ENCODE peak calls at places on chromosome 18, in six cellular contexts. One of them, this sample, is unnamed.

GRCh38 chr18:24810561-24810960 is 350.1 kb downstream of the HRH4 start:
- DNase-seq in GM12878: no peak
- DNase-seq in HL-60: no peak
- DNase-seq in K562: no peak
- DNase-seq in SK-N-SH: no peak
- DNase-seq in H1: no peak
- DNase-seq in this sample: no peak

GRCh38 chr18:34767601-34768027 is 57.5 kb downstream of the DTNA start:
- DNase-seq in GM12878: no peak
- DNase-seq in HL-60: no peak
- DNase-seq in K562: no peak
- DNase-seq in SK-N-SH: no peak
- DNase-seq in H1: no peak
- DNase-seq in this sample: no peak

GRCh38 chr18:35076556-35076955 is 35.3 kb downstream of the MAPRE2 start:
- DNase-seq in GM12878: no peak
- DNase-seq in HL-60: no peak
- DNase-seq in K562: no peak
- DNase-seq in SK-N-SH: no peak
- DNase-seq in H1: no peak
- DNase-seq in this sample: no peak

GRCh38 chr18:70132999-70133398 is 72.5 kb downstream of the RTTN start:
- DNase-seq in GM12878: no peak
- DNase-seq in HL-60: no peak
- DNase-seq in K562: no peak
- DNase-seq in SK-N-SH: no peak
- DNase-seq in H1: no peak
- DNase-seq in this sample: peak

GRCh38 chr18:2002604-2003003 is 568.7 kb downstream of the METTL4 start:
- DNase-seq in GM12878: no peak
- DNase-seq in HL-60: peak
- DNase-seq in K562: peak
- DNase-seq in SK-N-SH: no peak
- DNase-seq in H1: peak
- DNase-seq in this sample: no peak

GRCh38 chr18:13973061-13973460 is 57.7 kb upstream of the MC2R start:
- DNase-seq in GM12878: no peak
- DNase-seq in HL-60: no peak
- DNase-seq in K562: no peak
- DNase-seq in SK-N-SH: no peak
- DNase-seq in H1: no peak
- DNase-seq in this sample: no peak

GRCh38 chr18:56139792-56140254 is 498.6 kb downstream of the TXNL1 start:
- DNase-seq in GM12878: no peak
- DNase-seq in HL-60: no peak
- DNase-seq in K562: no peak
- DNase-seq in SK-N-SH: no peak
- DNase-seq in H1: no peak
- DNase-seq in this sample: no peak

GRCh38 chr18:43760010-43760409 is 482.7 kb upstream of the SYT4 start:
- DNase-seq in GM12878: no peak
- DNase-seq in HL-60: no peak
- DNase-seq in K562: no peak
- DNase-seq in SK-N-SH: no peak
- DNase-seq in H1: no peak
- DNase-seq in this sample: no peak

GRCh38 chr18:35661483-35662146 is 80.1 kb downstream of the GALNT1 start:
- DNase-seq in GM12878: no peak
- DNase-seq in HL-60: no peak
- DNase-seq in K562: no peak
- DNase-seq in SK-N-SH: peak
- DNase-seq in H1: no peak
- DNase-seq in this sample: peak

GRCh38 chr18:74945774-74946545 is 263.0 kb downstream of the PTGR3 start:
- DNase-seq in GM12878: no peak
- DNase-seq in HL-60: no peak
- DNase-seq in K562: no peak
- DNase-seq in SK-N-SH: no peak
- DNase-seq in H1: no peak
- DNase-seq in this sample: no peak

GRCh38 chr18:57737661-57738060 is 65.5 kb downstream of the ATP8B1 start:
- DNase-seq in GM12878: no peak
- DNase-seq in HL-60: peak
- DNase-seq in K562: no peak
- DNase-seq in SK-N-SH: no peak
- DNase-seq in H1: no peak
- DNase-seq in this sample: peak

GRCh38 chr18:48563027-48563426 is 24.2 kb downstream of the CTIF start:
- DNase-seq in GM12878: no peak
- DNase-seq in HL-60: no peak
- DNase-seq in K562: peak
- DNase-seq in SK-N-SH: no peak
- DNase-seq in H1: no peak
- DNase-seq in this sample: no peak

GRCh38 chr18:49332679-49333078 is 127.8 kb downstream of the DYM start:
- DNase-seq in GM12878: no peak
- DNase-seq in HL-60: no peak
- DNase-seq in K562: no peak
- DNase-seq in SK-N-SH: no peak
- DNase-seq in H1: no peak
- DNase-seq in this sample: no peak

GRCh38 chr18:48997985-48998831 is 47.4 kb upstream of the SMAD7 start:
- DNase-seq in GM12878: no peak
- DNase-seq in HL-60: no peak
- DNase-seq in K562: peak
- DNase-seq in SK-N-SH: peak
- DNase-seq in H1: no peak
- DNase-seq in this sample: peak

GRCh38 chr18:38526922-38527321 is 961.3 kb upstream of the CELF4 start:
- DNase-seq in GM12878: no peak
- DNase-seq in HL-60: no peak
- DNase-seq in K562: no peak
- DNase-seq in SK-N-SH: no peak
- DNase-seq in H1: no peak
- DNase-seq in this sample: no peak

GRCh38 chr18:62088146-62088545 is 98.7 kb downstream of the PIGN start:
- DNase-seq in GM12878: no peak
- DNase-seq in HL-60: no peak
- DNase-seq in K562: no peak
- DNase-seq in SK-N-SH: no peak
- DNase-seq in H1: no peak
- DNase-seq in this sample: no peak

GRCh38 chr18:72492497-72492896 is 51.6 kb downstream of the CBLN2 start:
- DNase-seq in GM12878: no peak
- DNase-seq in HL-60: no peak
- DNase-seq in K562: no peak
- DNase-seq in SK-N-SH: no peak
- DNase-seq in H1: no peak
- DNase-seq in this sample: no peak

GRCh38 chr18:39776766-39777165 is 2178.3 kb upstream of the PIK3C3 start:
- DNase-seq in GM12878: no peak
- DNase-seq in HL-60: no peak
- DNase-seq in K562: no peak
- DNase-seq in SK-N-SH: no peak
- DNase-seq in H1: no peak
- DNase-seq in this sample: no peak

DNA sequence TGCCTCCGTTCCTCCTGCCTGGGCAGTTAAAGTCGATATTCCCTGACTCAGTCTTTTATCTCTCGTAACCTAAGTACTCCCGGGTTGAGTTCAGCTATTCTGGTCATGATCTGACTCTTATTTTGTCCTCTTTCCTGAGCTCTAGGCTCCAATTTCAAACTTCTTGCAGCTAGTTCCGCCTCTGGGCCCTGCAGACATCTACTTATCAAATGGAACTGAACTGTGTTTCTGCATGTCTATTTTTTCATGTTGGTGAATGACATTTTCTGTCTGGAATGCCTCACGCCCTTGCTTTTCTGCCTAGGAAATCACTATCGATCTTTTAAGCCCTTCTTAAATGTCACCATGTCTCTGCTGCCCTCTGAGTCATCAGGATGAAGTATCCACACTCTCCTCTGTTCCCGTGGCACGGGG is 101.5 kb downstream of the VAPA start:
- DNase-seq in GM12878: no peak
- DNase-seq in HL-60: no peak
- DNase-seq in K562: no peak
- DNase-seq in SK-N-SH: no peak
- DNase-seq in H1: no peak
- DNase-seq in this sample: no peak
- TF ChIP-seq GABPA in GM12878: no peak
- TF ChIP-seq GABPA in HL-60: no peak
- TF ChIP-seq GABPA in K562: no peak
- TF ChIP-seq GABPA in SK-N-SH: no peak
- TF ChIP-seq GABPA in H1: no peak
- TF ChIP-seq GABPA in this sample: no peak

GRCh38 chr18:45197526-45197970 is 417.7 kb upstream of the SLC14A2 start:
- DNase-seq in GM12878: peak
- DNase-seq in HL-60: no peak
- DNase-seq in K562: no peak
- DNase-seq in SK-N-SH: no peak
- DNase-seq in H1: no peak
- DNase-seq in this sample: no peak
- TF ChIP-seq GABPA in GM12878: peak
- TF ChIP-seq GABPA in HL-60: no peak
- TF ChIP-seq GABPA in K562: no peak
- TF ChIP-seq GABPA in SK-N-SH: no peak
- TF ChIP-seq GABPA in H1: no peak
- TF ChIP-seq GABPA in this sample: no peak

GRCh38 chr18:5630057-5630765 is 86.4 kb upstream of the EPB41L3 start:
- DNase-seq in GM12878: no peak
- DNase-seq in HL-60: peak
- DNase-seq in K562: peak
- DNase-seq in SK-N-SH: peak
- DNase-seq in H1: peak
- DNase-seq in this sample: no peak
- TF ChIP-seq GABPA in GM12878: no peak
- TF ChIP-seq GABPA in HL-60: no peak
- TF ChIP-seq GABPA in K562: no peak
- TF ChIP-seq GABPA in SK-N-SH: no peak
- TF ChIP-seq GABPA in H1: no peak
- TF ChIP-seq GABPA in this sample: no peak

GRCh38 chr18:53838796-53839195 is 385.7 kb downstream of the MBD2 start:
- DNase-seq in GM12878: no peak
- DNase-seq in HL-60: no peak
- DNase-seq in K562: no peak
- DNase-seq in SK-N-SH: no peak
- DNase-seq in H1: no peak
- DNase-seq in this sample: no peak

DNA sequence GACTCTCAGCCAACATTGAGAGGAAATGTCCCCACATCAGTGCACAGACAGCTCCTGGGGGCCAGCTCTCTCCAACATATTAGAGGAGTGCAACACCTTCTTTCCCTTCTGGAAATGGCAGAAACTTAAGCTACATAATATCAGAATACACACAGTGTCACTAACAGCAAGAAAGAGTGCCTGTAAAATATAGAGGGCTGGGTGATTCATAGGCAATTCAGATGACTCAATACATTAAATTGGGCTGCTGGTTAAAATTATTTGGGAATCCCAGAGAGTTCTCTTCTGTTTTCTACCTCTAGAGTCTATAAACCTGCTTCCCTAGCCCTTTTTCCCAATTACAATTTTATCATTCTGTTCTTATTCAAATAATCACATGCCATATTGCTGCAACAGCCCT is 381.4 kb downstream of the MBD2 start:
- DNase-seq in GM12878: no peak
- DNase-seq in HL-60: no peak
- DNase-seq in K562: no peak
- DNase-seq in SK-N-SH: no peak
- DNase-seq in H1: no peak
- DNase-seq in this sample: no peak
- TF ChIP-seq GABPA in GM12878: no peak
- TF ChIP-seq GABPA in HL-60: no peak
- TF ChIP-seq GABPA in K562: no peak
- TF ChIP-seq GABPA in SK-N-SH: no peak
- TF ChIP-seq GABPA in H1: no peak
- TF ChIP-seq GABPA in this sample: no peak

DNA sequence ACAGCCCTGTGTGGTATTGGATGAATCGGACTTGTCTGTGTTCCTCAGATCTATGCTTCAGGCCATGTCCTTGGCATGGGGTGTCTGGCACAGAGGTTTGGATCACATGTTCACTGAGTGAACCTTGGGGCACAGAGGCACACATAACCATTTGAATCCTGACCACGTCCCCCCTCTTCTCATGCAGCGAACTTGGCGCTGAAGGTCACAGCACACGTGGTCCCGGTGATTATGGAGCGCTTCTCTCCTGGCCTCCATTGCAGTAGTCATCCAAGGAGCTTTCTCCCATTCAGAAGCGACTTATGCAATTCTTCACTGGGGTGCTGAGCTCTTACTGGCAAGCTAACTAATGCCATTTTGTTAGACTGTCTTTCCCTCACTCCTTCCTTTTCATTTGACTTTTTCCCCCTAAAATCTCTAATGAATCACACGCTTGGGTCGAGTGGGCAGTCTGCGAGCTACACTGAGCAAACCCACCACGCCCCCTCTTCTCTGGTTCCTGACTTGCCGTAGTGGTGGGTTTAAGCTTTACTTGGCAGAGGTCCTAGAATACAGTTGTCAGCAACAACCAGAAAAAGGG is 59.4 kb downstream of the KCNG2 start:
- DNase-seq in GM12878: no peak
- DNase-seq in HL-60: peak
- DNase-seq in K562: no peak
- DNase-seq in SK-N-SH: peak
- DNase-seq in H1: peak
- DNase-seq in this sample: peak
- TF ChIP-seq GABPA in GM12878: no peak
- TF ChIP-seq GABPA in HL-60: no peak
- TF ChIP-seq GABPA in K562: no peak
- TF ChIP-seq GABPA in SK-N-SH: no peak
- TF ChIP-seq GABPA in H1: no peak
- TF ChIP-seq GABPA in this sample: no peak

DNA sequence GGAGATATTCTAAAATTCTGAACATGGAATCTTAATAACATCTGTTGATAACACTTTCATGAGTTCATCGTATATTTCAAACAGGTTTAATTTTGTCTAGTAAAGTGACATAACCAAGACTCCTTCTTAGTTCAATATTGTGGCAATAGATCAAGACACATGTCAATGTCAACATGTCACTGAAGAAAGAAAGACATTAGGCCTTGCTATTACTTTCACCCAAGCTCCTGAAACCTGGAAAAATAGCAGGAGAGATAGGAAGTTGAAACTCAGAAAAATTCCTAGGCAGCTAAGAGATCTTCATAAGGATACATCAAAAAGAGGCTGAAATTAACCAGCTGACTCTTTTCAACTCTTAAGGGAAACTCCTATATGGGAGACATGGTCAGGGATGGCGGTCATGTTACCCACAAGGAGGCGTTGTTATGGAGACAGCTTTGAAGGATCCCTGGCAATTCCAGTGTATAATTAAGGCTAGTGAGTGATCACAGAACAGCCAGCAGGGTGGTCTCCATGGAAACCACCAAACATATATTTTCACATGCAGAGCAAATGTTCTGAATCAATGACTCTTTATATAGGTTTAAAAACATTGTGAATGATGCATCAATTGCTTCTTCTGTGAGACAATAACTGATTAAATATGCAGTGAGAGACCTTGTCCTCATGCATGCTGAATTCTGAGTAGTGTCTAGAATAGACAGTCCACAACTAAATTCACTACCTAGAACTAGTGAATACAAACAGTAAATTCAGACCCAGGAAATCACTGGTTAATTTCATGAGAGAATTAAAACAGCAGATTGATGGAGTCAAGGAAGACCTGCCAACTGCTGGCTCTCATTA is 115.3 kb upstream of the RIOK3 start:
- DNase-seq in GM12878: no peak
- DNase-seq in HL-60: no peak
- DNase-seq in K562: no peak
- DNase-seq in SK-N-SH: peak
- DNase-seq in H1: no peak
- DNase-seq in this sample: peak
- TF ChIP-seq GABPA in GM12878: no peak
- TF ChIP-seq GABPA in HL-60: no peak
- TF ChIP-seq GABPA in K562: no peak
- TF ChIP-seq GABPA in SK-N-SH: no peak
- TF ChIP-seq GABPA in H1: no peak
- TF ChIP-seq GABPA in this sample: no peak

This sample was measured in HepG2.